ENCODE peak calls at places on chromosomes 2 and 18, in five cellular contexts. P is effector memory CD4-positive, alpha-beta T cell; C is cardiac muscle cell; V is ovary; M is lower lobe of right lung. R is an unnamed sample. For H3K27me3, the result is how much of the 10 kb centered on the place peaks cover.

GRCh38 chr2:148253716-148254115 is 232.8 kb downstream of the MBD5 start:
- DNase-seq in P (no peak), C (no peak), V (no peak), M (no peak), R (no peak)

GRCh38 chr2:178517496-178517895 is 37.2 kb downstream of the PLEKHA3 start:
- DNase-seq in P (no peak), C (no peak), V (no peak), M (no peak), R (no peak)

GRCh38 chr18:34543940-34544339 is 166.2 kb upstream of the DTNA start:
- DNase-seq in P (no peak), C (no peak), V (no peak), M (no peak), R (no peak)

GRCh38 chr2:3647246-3647645 is 10.8 kb upstream of the ALLC start:
- DNase-seq in P (no peak), C (no peak), V (no peak), M (no peak), R (no peak)

GRCh38 chr2:77387324-77387723 is 134.9 kb downstream of the LRRTM4 start:
- DNase-seq in P (no peak), C (peak), V (no peak), M (no peak), R (no peak)

GRCh38 chr2:221572821-221573429 is 821 bp upstream of the EPHA4 start:
- DNase-seq in P (no peak), C (no peak), V (peak), M (peak), R (no peak)

GRCh38 chr2:74740395-74741075 is 86.5 kb downstream of the SEMA4F start:
- DNase-seq in P (no peak), C (no peak), V (no peak), M (peak), R (peak)

GRCh38 chr2:44796771-44797170 is 144.7 kb upstream of the SIX3 start:
- DNase-seq in P (no peak), C (no peak), V (no peak), M (no peak), R (no peak)

GRCh38 chr18:73283788-73284187 is 416.0 kb upstream of the NETO1 start:
- DNase-seq in P (no peak), C (no peak), V (no peak), M (no peak), R (no peak)

GRCh38 chr2:95389256-95390119 is 13.0 kb upstream of the FAHD2A start:
- DNase-seq in P (no peak), C (peak), V (peak), M (no peak), R (no peak)

GRCh38 chr2:237196866-237197618 is 111.4 kb downstream of the COPS8 start:
- DNase-seq in P (no peak), C (no peak), V (no peak), M (no peak), R (no peak)

GRCh38 chr18:57347784-57348183 is 4.6 kb upstream of the ST8SIA3 start:
- DNase-seq in P (no peak), C (no peak), V (no peak), M (no peak), R (no peak)

GRCh38 chr2:180979086-180979934 is 1.1 kb upstream of the UBE2E3 start:
- DNase-seq in P (no peak), C (peak), V (peak), M (no peak), R (no peak)

GRCh38 chr2:168116448-168116847 is 130.9 kb downstream of the STK39 start:
- DNase-seq in P (no peak), C (no peak), V (no peak), M (no peak), R (no peak)

GRCh38 chr2:212032032-212032431 is 506.6 kb downstream of the ERBB4 start:
- DNase-seq in P (no peak), C (no peak), V (no peak), M (no peak), R (no peak)

GRCh38 chr2:157418215-157418614 is 25.7 kb downstream of the CYTIP start:
- DNase-seq in P (no peak), C (no peak), V (no peak), M (no peak), R (no peak)

GRCh38 chr2:236345081-236345714 is 81.0 kb upstream of the ASB18 start:
- DNase-seq in P (no peak), C (no peak), V (no peak), M (no peak), R (no peak)

GRCh38 chr18:59672125-59672769 is 25.0 kb downstream of the CCBE1 start:
- DNase-seq in P (no peak), C (no peak), V (no peak), M (no peak), R (no peak)

GRCh38 chr18:22691988-22692710 is 241.0 kb upstream of the RBBP8 start:
- DNase-seq in P (no peak), C (no peak), V (no peak), M (no peak), R (no peak)

GRCh38 chr2:30358822-30359221 is 88.2 kb upstream of the LCLAT1 start:
- DNase-seq in P (no peak), C (no peak), V (no peak), M (no peak), R (no peak)

GRCh38 chr18:75533954-75534353 is 106.5 kb upstream of the SMIM21 start:
- DNase-seq in P (no peak), C (no peak), V (no peak), M (no peak), R (no peak)

GRCh38 chr2:211939177-211939576 is 599.4 kb downstream of the ERBB4 start:
- DNase-seq in P (no peak), C (no peak), V (no peak), M (no peak), R (no peak)

GRCh38 chr2:218516614-218517013 is 51.5 kb downstream of the USP37 start:
- DNase-seq in P (no peak), C (no peak), V (no peak), M (no peak), R (no peak)

GRCh38 chr2:55140316-55141219 is 90.3 kb upstream of the RTN4 start:
- DNase-seq in P (no peak), C (no peak), V (no peak), M (no peak), R (no peak)

GRCh38 chr2:171702781-171703556 is 15.7 kb downstream of the DYNC1I2 start:
- DNase-seq in P (no peak), C (no peak), V (no peak), M (no peak), R (no peak)

GRCh38 chr2:75311993-75312392 is 112.7 kb upstream of the TACR1 start:
- DNase-seq in P (no peak), C (no peak), V (no peak), M (no peak), R (no peak)

GRCh38 chr2:5164806-5165525 is 527.2 kb upstream of the SOX11 start:
- DNase-seq in P (no peak), C (no peak), V (no peak), M (no peak), R (no peak)

GRCh38 chr18:12769644-12770440 is 67.0 kb downstream of the PSMG2 start:
- DNase-seq in P (no peak), C (no peak), V (no peak), M (no peak), R (no peak)

GRCh38 chr2:130807659-130808385 is 28.9 kb upstream of the ARHGEF4 start:
- DNase-seq in P (no peak), C (no peak), V (no peak), M (no peak), R (no peak)

GRCh38 chr2:219645631-219646527 is 18.4 kb downstream of the SLC4A3 start:
- DNase-seq in P (no peak), C (no peak), V (peak), M (no peak), R (no peak)

GRCh38 chr18:62877448-62878221 is 162.3 kb downstream of the PHLPP1 start:
- DNase-seq in P (no peak), C (peak), V (no peak), M (no peak), R (no peak)
- H3K4me3 ChIP-seq in P (no peak), C (no peak), V (no peak), M (no peak), R (peak)

GRCh38 chr2:197502685-197503084 is 2.5 kb downstream of the HSPE1 start:
- DNase-seq in P (no peak), C (no peak), V (no peak), M (no peak), R (no peak)
- H3K27ac ChIP-seq in P (peak), C (peak), V (no peak), M (no peak), R (no peak)

GRCh38 chr2:122001441-122001874 is 246.0 kb downstream of the TSN start:
- DNase-seq in P (no peak), C (no peak), V (no peak), M (no peak), R (no peak)

GRCh38 chr2:122003196-122003595 is 247.7 kb downstream of the TSN start:
- DNase-seq in P (no peak), C (no peak), V (no peak), M (no peak), R (no peak)

GRCh38 chr2:121994238-121995206 is 239.1 kb downstream of the TSN start:
- DNase-seq in P (no peak), C (no peak), V (no peak), M (no peak), R (no peak)

GRCh38 chr2:122000556-122001340 is 245.3 kb downstream of the TSN start:
- DNase-seq in P (no peak), C (no peak), V (no peak), M (no peak), R (no peak)

DNA sequence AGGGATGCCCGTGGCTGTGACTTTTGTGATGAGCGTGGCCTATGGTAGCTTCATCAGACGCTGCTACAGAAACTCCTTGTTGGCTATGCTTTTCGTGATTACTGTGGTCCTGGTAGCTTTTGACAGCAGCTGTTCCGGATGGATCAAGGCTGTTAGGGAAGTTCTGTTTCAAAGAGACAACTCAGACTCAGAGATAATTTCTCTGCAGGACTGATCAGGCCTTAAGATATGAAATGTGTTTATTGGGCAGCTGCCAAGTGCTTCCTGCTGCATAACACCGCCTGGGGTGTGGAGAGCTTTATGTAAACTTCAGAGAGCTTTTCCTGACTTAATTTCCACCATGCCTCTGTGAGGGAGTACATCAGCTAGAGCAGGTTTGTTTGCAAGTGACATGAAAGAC is 243.8 kb downstream of the TSN start:
- DNase-seq in P (no peak), C (no peak), V (no peak), M (no peak), R (no peak)
- H3K27me3 ChIP-seq in P (under half), C (under half), V (under half), M (under half), R (under half)

GRCh38 chr2:173050684-173051083 is 25.0 kb upstream of the MAP3K20 start:
- DNase-seq in P (no peak), C (no peak), V (no peak), M (no peak), R (no peak)

GRCh38 chr2:173049732-173050314 is 25.8 kb upstream of the MAP3K20 start:
- DNase-seq in P (no peak), C (no peak), V (no peak), M (no peak), R (no peak)

GRCh38 chr2:173048530-173048900 is 27.1 kb upstream of the MAP3K20 start:
- DNase-seq in P (no peak), C (no peak), V (no peak), M (no peak), R (no peak)

GRCh38 chr2:173051463-173051862 is 24.2 kb upstream of the MAP3K20 start:
- DNase-seq in P (no peak), C (no peak), V (no peak), M (no peak), R (no peak)

DNA sequence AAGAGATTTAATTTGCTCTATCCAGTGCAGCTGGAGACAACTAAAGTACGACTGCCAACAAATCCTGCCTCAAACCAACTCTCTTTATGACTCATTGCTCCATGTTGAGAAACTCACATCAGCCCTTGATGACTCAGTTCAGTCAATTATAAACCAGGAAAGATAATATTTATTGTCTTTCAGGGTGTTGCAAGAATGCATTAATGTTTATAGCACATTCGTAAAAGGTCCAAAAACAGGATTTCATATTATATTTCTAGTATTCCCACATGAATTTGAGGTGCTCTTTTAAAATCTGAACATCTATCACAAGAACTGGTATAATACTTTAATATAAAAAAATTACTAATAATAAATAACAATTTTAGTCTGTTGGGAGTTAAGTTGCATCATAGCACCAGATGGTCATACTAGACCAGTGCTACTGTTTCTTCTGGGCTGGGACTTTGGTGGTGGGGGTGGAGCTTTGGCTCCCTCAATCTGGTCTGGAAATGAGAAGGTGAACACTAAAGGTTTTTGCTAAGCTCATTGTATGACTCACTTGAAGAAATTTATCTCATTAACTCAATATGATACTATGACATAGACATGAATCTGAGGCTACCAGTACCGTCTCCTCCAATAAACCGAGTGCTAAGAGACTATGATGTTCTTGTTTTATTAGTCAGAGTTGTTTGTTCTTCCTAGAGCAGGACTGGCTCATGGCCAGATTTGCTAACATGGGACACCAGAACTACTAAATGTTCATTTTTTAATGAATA is 26.6 kb upstream of the MAP3K20 start:
- DNase-seq in P (no peak), C (no peak), V (peak), M (no peak), R (peak)
- H3K4me3 ChIP-seq in P (no peak), C (no peak), V (no peak), M (no peak), R (no peak)

GRCh38 chr2:105827351-105828096 is 82.8 kb downstream of the NCK2 start:
- DNase-seq in P (no peak), C (no peak), V (no peak), M (no peak), R (no peak)
- H3K27ac ChIP-seq in P (peak), C (no peak), V (no peak), M (no peak), R (no peak)

DNA sequence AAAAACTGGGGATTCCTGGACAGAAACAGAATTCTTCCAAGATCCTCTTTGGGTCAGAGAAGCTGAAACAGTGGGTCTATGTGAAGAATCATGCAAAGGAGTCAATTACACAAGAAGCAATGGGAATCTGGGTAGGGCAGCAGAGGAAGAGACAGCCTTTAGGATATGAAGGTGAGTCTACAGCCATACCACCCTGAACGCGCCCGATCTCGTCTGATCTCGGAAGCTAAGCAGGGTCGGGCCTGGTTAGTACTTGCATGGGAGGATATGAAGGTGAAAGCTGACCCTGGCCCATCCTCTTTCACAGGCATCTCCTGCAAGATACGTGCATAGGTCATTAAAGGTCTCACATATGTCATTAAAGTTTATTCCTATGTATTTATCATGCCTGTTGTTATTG is 1080.9 kb upstream of the FANCL start:
- DNase-seq in P (no peak), C (no peak), V (no peak), M (no peak), R (no peak)
- H3K27me3 ChIP-seq in P (under half), C (under half), V (under half), M (under half), R (under half)

DNA sequence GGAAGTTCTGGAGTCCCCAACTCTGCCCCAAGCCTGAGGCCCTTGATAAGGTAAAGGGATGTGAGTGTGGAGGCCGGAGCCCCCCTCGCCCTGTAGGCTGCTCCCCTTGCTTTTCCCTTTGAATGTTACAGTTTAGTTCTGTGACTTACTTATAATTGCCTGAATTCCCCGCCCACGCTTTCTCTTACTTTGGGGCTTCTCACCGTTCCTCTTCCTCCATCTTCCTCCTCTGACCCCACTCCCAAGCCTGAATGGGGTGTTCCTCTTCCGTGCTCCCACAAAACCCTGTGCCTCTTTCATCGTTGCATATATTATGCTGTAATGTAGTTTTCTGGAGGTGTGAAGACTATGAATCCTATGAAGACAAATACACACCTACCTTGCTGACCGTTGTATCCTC is 15.0 kb upstream of the IL1RN start:
- DNase-seq in P (no peak), C (no peak), V (no peak), M (no peak), R (no peak)
- H3K4me3 ChIP-seq in P (no peak), C (no peak), V (no peak), M (no peak), R (no peak)